ENCODE peak calls at places on chromosomes 6 and 20, in ten cellular contexts. Y, G, A, E, M, Q, O, R, N and W are unnamed samples.

GRCh38 chr6:42428326-42429041 is 23.2 kb downstream of the TRERF1 start:
- DNase-seq in Y (peak; percentile 76), G (peak; percentile 27), A (no peak), E (peak; percentile 20), M (peak; percentile 30), Q (peak; percentile 56), O (no peak), R (peak; percentile 38), N (no peak), W (no peak)

GRCh38 chr6:25311251-25311910 is 32.2 kb downstream of the CARMIL1 start:
- DNase-seq in Y (no peak), G (peak; percentile 15), A (no peak), E (no peak), M (no peak), Q (no peak), O (peak; percentile 40), R (no peak), N (no peak), W (no peak)

GRCh38 chr6:112310439-112311154 is 36.5 kb upstream of the RFPL4B start:
- DNase-seq in Y (no peak), G (no peak), A (no peak), E (no peak), M (no peak), Q (no peak), O (no peak), R (no peak), N (no peak), W (no peak)

GRCh38 chr6:28944412-28945006 is 20.7 kb upstream of the TRIM27 start:
- DNase-seq in Y (peak; percentile 51), G (peak; percentile 79), A (peak; percentile 72), E (peak; percentile 54), M (peak; percentile 79), Q (peak; percentile 51), O (peak; percentile 86), R (peak; percentile 33), N (no peak), W (no peak)

GRCh38 chr6:127397729-127398609 is 54.6 kb upstream of the ECHDC1 start:
- DNase-seq in Y (no peak), G (no peak), A (no peak), E (no peak), M (no peak), Q (no peak), O (no peak), R (no peak), N (no peak), W (no peak)

GRCh38 chr6:138963119-138963518 is 24.9 kb downstream of the REPS1 start:
- DNase-seq in Y (no peak), G (no peak), A (no peak), E (no peak), M (no peak), Q (no peak), O (no peak), R (no peak), N (no peak), W (no peak)

GRCh38 chr20:1817577-1818211 is 77.5 kb upstream of the SIRPA start:
- DNase-seq in Y (no peak), G (no peak), A (no peak), E (no peak), M (no peak), Q (no peak), O (no peak), R (no peak), N (no peak), W (no peak)

GRCh38 chr6:98463629-98464028 is 370.7 kb upstream of the POU3F2 start:
- DNase-seq in Y (no peak), G (no peak), A (no peak), E (no peak), M (no peak), Q (no peak), O (no peak), R (no peak), N (no peak), W (no peak)

GRCh38 chr6:98971303-98971702 is 23.6 kb upstream of the FBXL4 start:
- DNase-seq in Y (no peak), G (no peak), A (no peak), E (no peak), M (no peak), Q (no peak), O (no peak), R (no peak), N (no peak), W (no peak)

GRCh38 chr6:18053071-18053475 is 65.6 kb upstream of the KIF13A start:
- DNase-seq in Y (no peak), G (no peak), A (no peak), E (no peak), M (no peak), Q (no peak), O (no peak), R (no peak), N (no peak), W (no peak)

GRCh38 chr6:56235245-56235644 is 12.1 kb downstream of the COL21A1 start:
- DNase-seq in Y (no peak), G (no peak), A (no peak), E (no peak), M (no peak), Q (no peak), O (peak; percentile 45), R (no peak), N (no peak), W (no peak)

GRCh38 chr6:54299542-54300269 is 8.5 kb upstream of the TINAG start:
- DNase-seq in Y (no peak), G (no peak), A (no peak), E (no peak), M (no peak), Q (no peak), O (no peak), R (no peak), N (no peak), W (no peak)

GRCh38 chr6:17931227-17931626 is 56.2 kb downstream of the KIF13A start:
- DNase-seq in Y (no peak), G (no peak), A (no peak), E (no peak), M (no peak), Q (no peak), O (no peak), R (no peak), N (no peak), W (no peak)

GRCh38 chr6:124463271-124463670 is 499.0 kb upstream of the RNF217 start:
- DNase-seq in Y (no peak), G (no peak), A (peak; percentile 84), E (no peak), M (no peak), Q (no peak), O (no peak), R (no peak), N (no peak), W (no peak)

GRCh38 chr6:31304683-31305082 is 32.8 kb upstream of the HLA-C start:
- DNase-seq in Y (no peak), G (no peak), A (no peak), E (no peak), M (no peak), Q (peak; percentile 34), O (no peak), R (no peak), N (no peak), W (no peak)

GRCh38 chr20:8829232-8829631 is 239.7 kb upstream of the PLCB4 start:
- DNase-seq in Y (no peak), G (no peak), A (no peak), E (no peak), M (no peak), Q (no peak), O (no peak), R (no peak), N (no peak), W (no peak)

GRCh38 chr6:105536961-105537360 is 134.1 kb upstream of the PREP start:
- DNase-seq in Y (no peak), G (peak; percentile 35), A (no peak), E (no peak), M (no peak), Q (no peak), O (no peak), R (no peak), N (no peak), W (no peak)

GRCh38 chr6:3266170-3266569 is 7.4 kb downstream of the PSMG4 start:
- DNase-seq in Y (no peak), G (no peak), A (no peak), E (no peak), M (no peak), Q (no peak), O (no peak), R (no peak), N (no peak), W (no peak)

GRCh38 chr20:50580016-50580747 is 70.0 kb downstream of the PTPN1 start:
- DNase-seq in Y (peak; percentile 77), G (peak; percentile 78), A (peak; percentile 23), E (peak; percentile 59), M (peak; percentile 34), Q (peak; percentile 74), O (peak; percentile 50), R (peak; percentile 80), N (peak; percentile 80), W (peak; percentile 95)

GRCh38 chr20:64036346-64037198 is 590 bp downstream of the C20orf204 start:
- DNase-seq in Y (peak; percentile 74), G (no peak), A (no peak), E (no peak), M (no peak), Q (no peak), O (no peak), R (no peak), N (no peak), W (no peak)

GRCh38 chr6:116247285-116247684 is 6.6 kb downstream of the TSPYL4 start:
- DNase-seq in Y (no peak), G (no peak), A (no peak), E (no peak), M (no peak), Q (no peak), O (no peak), R (no peak), N (no peak), W (peak; percentile 48)

GRCh38 chr6:41733707-41734665 is 1.4 kb downstream of the TFEB start:
- DNase-seq in Y (peak; percentile 97), G (peak; percentile 87), A (peak; percentile 91), E (peak; percentile 79), M (peak; percentile 85), Q (peak; percentile 81), O (peak; percentile 76), R (peak; percentile 75), N (peak; percentile 62), W (peak; percentile 66)

GRCh38 chr6:51531623-51532022 is 555.8 kb downstream of the PKHD1 start:
- DNase-seq in Y (no peak), G (peak; percentile 34), A (peak; percentile 42), E (no peak), M (no peak), Q (no peak), O (no peak), R (no peak), N (no peak), W (no peak)

GRCh38 chr6:169638915-169639314 is 62.9 kb downstream of the WDR27 start:
- DNase-seq in Y (no peak), G (no peak), A (no peak), E (no peak), M (no peak), Q (no peak), O (no peak), R (no peak), N (no peak), W (no peak)

GRCh38 chr6:125001684-125002083 is 39.4 kb downstream of the RNF217 start:
- DNase-seq in Y (no peak), G (no peak), A (no peak), E (no peak), M (no peak), Q (no peak), O (no peak), R (no peak), N (no peak), W (no peak)

GRCh38 chr6:126773122-126773805 is 345.2 kb upstream of the RSPO3 start:
- DNase-seq in Y (no peak), G (peak; percentile 44), A (no peak), E (no peak), M (no peak), Q (no peak), O (peak; percentile 4), R (no peak), N (no peak), W (no peak)

GRCh38 chr6:32969685-32970412 is 1.5 kb downstream of the BRD2 start:
- DNase-seq in Y (peak; percentile 56), G (peak; percentile 92), A (peak; percentile 79), E (peak; percentile 63), M (peak; percentile 68), Q (peak; percentile 82), O (peak; percentile 96), R (peak; percentile 78), N (no peak), W (peak; percentile 55)

GRCh38 chr6:123529058-123529457 is 107.7 kb downstream of the TRDN start:
- DNase-seq in Y (no peak), G (no peak), A (no peak), E (no peak), M (no peak), Q (no peak), O (no peak), R (no peak), N (no peak), W (no peak)